ENCODE peak calls at places on chromosome 3, in five cellular contexts. C is uterus, R is endothelial cell of umbilical vein, L is suprapubic skin, M is spleen. Y is an unnamed sample.

GRCh38 chr3:71771126-71771525 is 13.8 kb downstream of the PROK2 start:
- DNase-seq in C (no peak), R (no peak), L (no peak), M (no peak), Y (no peak)

GRCh38 chr3:190618349-190619030 is 104.6 kb downstream of the IL1RAP start:
- DNase-seq in C (no peak), R (peak), L (no peak), M (no peak), Y (no peak)

GRCh38 chr3:114454592-114455251 is 160.9 kb downstream of the TIGIT start:
- DNase-seq in C (no peak), R (peak), L (no peak), M (no peak), Y (peak)

GRCh38 chr3:170421147-170421641 is 2.5 kb downstream of the CLDN11 start:
- DNase-seq in C (peak), R (peak), L (peak), M (peak), Y (peak)

GRCh38 chr3:25033407-25034029 is 394.5 kb upstream of the RARB start:
- DNase-seq in C (no peak), R (peak), L (no peak), M (no peak), Y (peak)

GRCh38 chr3:167125612-167126407 is 254.3 kb downstream of the ZBBX start:
- DNase-seq in C (no peak), R (no peak), L (no peak), M (no peak), Y (no peak)

GRCh38 chr3:14592390-14592789 is 52.2 kb upstream of the GRIP2 start:
- DNase-seq in C (no peak), R (no peak), L (no peak), M (no peak), Y (no peak)

GRCh38 chr3:38227989-38228388 is 37.6 kb upstream of the SLC22A13 start:
- DNase-seq in C (no peak), R (peak), L (no peak), M (no peak), Y (no peak)

GRCh38 chr3:192246847-192247520 is 480.4 kb downstream of the FGF12 start:
- DNase-seq in C (no peak), R (no peak), L (no peak), M (no peak), Y (no peak)

GRCh38 chr3:175193815-175194518 is 334.8 kb downstream of the NAALADL2 start:
- DNase-seq in C (no peak), R (peak), L (no peak), M (no peak), Y (no peak)

GRCh38 chr3:191882289-191882688 is 421.3 kb downstream of the PYDC2 start:
- DNase-seq in C (no peak), R (no peak), L (no peak), M (no peak), Y (no peak)

GRCh38 chr3:57518276-57518914 is 25.7 kb downstream of the DNAH12 start:
- DNase-seq in C (no peak), R (peak), L (no peak), M (no peak), Y (no peak)

GRCh38 chr3:110198717-110199587 is 861.6 kb upstream of the DPPA4 start:
- DNase-seq in C (no peak), R (no peak), L (no peak), M (peak), Y (no peak)

GRCh38 chr3:149342413-149343340 is 9.2 kb upstream of the TM4SF18 start:
- DNase-seq in C (no peak), R (peak), L (no peak), M (no peak), Y (no peak)

GRCh38 chr3:177596822-177597271 is 399.6 kb upstream of the TBL1XR1 start:
- DNase-seq in C (no peak), R (no peak), L (no peak), M (no peak), Y (no peak)

GRCh38 chr3:31384117-31384516 is 148.6 kb upstream of the STT3B start:
- DNase-seq in C (no peak), R (peak), L (no peak), M (no peak), Y (no peak)

GRCh38 chr3:72487946-72488735 is 360.1 kb downstream of the SHQ1 start:
- DNase-seq in C (no peak), R (no peak), L (no peak), M (no peak), Y (no peak)

GRCh38 chr3:33482126-33482525 is 41.9 kb upstream of the UBP1 start:
- DNase-seq in C (no peak), R (peak), L (no peak), M (no peak), Y (no peak)

GRCh38 chr3:155386817-155387403 is 93.4 kb upstream of the STRIT1 start:
- DNase-seq in C (no peak), R (no peak), L (no peak), M (no peak), Y (no peak)

GRCh38 chr3:155385896-155386295 is 92.4 kb upstream of the STRIT1 start:
- DNase-seq in C (no peak), R (no peak), L (no peak), M (no peak), Y (no peak)

GRCh38 chr3:155377861-155378260 is 84.4 kb upstream of the STRIT1 start:
- DNase-seq in C (no peak), R (no peak), L (no peak), M (no peak), Y (no peak)

GRCh38 chr3:155386306-155386705 is 92.8 kb upstream of the STRIT1 start:
- DNase-seq in C (peak), R (no peak), L (no peak), M (no peak), Y (no peak)

DNA sequence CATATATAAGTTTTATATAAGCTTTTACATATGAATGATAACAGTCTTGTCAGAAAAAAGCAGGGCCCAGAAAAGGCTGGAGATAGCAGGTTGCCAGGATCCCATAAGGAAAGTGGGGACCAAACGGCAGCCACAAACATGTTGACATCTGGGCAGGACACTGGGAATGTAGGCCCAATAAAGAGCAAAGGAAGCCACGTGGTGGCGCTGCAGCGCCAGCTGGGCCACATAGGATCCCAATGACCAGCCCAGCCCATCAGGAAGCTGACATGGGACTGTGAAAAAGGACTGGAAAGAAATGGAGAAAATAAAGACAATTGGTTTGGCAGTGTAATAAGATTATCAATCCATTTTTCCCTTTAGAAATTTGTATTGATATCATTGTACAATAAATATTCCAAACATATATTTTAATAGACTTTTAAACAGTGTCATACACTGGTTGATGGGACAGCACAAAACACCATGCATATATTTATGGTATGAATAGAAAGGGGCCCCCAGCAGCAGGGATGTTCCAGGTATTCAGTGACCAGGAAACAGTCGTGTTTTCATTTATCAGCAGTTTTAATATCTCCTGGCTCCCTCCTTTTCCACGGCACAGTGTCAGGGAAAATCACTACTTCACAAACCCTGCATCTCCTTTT is 89.0 kb upstream of the STRIT1 start:
- DNase-seq in C (peak), R (peak), L (no peak), M (no peak), Y (peak)
- TF ChIP-seq CTCF in C (peak), R (peak), L (peak), M (no peak), Y (no peak)

DNA sequence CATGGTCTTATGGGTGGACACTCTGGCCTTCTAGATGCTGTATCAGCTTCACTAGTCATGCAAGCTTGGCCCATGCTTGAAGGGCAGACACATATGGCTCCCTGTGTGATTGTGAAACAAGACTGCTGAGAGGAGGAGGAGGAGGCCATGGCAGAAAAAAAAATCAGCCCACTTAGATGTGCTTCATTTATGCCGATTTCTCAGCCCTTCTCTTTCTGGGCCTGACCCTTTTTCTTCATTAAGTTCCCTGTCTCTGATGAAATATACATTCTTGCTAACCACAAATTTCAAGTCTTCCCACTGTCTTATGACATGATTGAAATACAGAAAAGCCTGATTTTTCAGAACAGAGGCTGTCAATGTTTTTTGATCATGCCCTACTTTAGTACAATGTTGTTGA is 213.0 kb upstream of the FEZF2 start:
- DNase-seq in C (no peak), R (no peak), L (no peak), M (no peak), Y (no peak)
- TF ChIP-seq POLR2A in C (no peak), R (no peak), L (no peak), M (no peak), Y (no peak)

GRCh38 chr3:115667175-115668065 is 44.1 kb downstream of the GAP43 start:
- DNase-seq in C (no peak), R (no peak), L (no peak), M (no peak), Y (no peak)
- TF ChIP-seq CTCF in C (no peak), R (no peak), L (no peak), M (no peak), Y (no peak)

GRCh38 chr3:9211155-9211950 is 38.1 kb downstream of the SRGAP3 start:
- DNase-seq in C (no peak), R (no peak), L (no peak), M (no peak), Y (no peak)
- TF ChIP-seq POLR2A in C (no peak), R (no peak), L (no peak), M (no peak), Y (no peak)

Y was measured in testis.